ENCODE peak calls at places on chromosomes 6 and 20, in six cellular contexts. One of them, this sample, is unnamed.

GRCh38 chr6:13729891-13730290 is 18.3 kb upstream of the RANBP9 start:
- DNase-seq in A549: no peak
- DNase-seq in IMR-90: peak; percentile 79
- DNase-seq in K562: no peak
- DNase-seq in SK-N-SH: no peak
- DNase-seq in HepG2: no peak
- DNase-seq in this sample: no peak

GRCh38 chr20:32961956-32962517 is 42.2 kb downstream of the SUN5 start:
- DNase-seq in HepG2: no peak
- DNase-seq in IMR-90: no peak
- DNase-seq in K562: no peak
- DNase-seq in SK-N-SH: peak; percentile 3
- DNase-seq in A549: no peak
- DNase-seq in this sample: no peak

GRCh38 chr20:56755201-56755600 is 126.1 kb downstream of the TFAP2C start:
- DNase-seq in IMR-90: no peak
- DNase-seq in K562: no peak
- DNase-seq in SK-N-SH: no peak
- DNase-seq in HepG2: no peak
- DNase-seq in A549: no peak
- DNase-seq in this sample: no peak

GRCh38 chr6:26217714-26218075 is 130.5 kb downstream of the HFE start:
- DNase-seq in A549: no peak
- DNase-seq in K562: peak; percentile 66
- DNase-seq in SK-N-SH: no peak
- DNase-seq in HepG2: no peak
- DNase-seq in IMR-90: no peak
- DNase-seq in this sample: no peak

GRCh38 chr6:130994319-130995097 is 68.5 kb downstream of the EPB41L2 start:
- DNase-seq in HepG2: no peak
- DNase-seq in SK-N-SH: no peak
- DNase-seq in A549: no peak
- DNase-seq in IMR-90: no peak
- DNase-seq in K562: peak; percentile 47
- DNase-seq in this sample: no peak

GRCh38 chr6:152952866-152953509 is 29.9 kb downstream of the FBXO5 start:
- DNase-seq in IMR-90: peak; percentile 63
- DNase-seq in SK-N-SH: peak; percentile 45
- DNase-seq in K562: peak; percentile 60
- DNase-seq in A549: peak; percentile 15
- DNase-seq in HepG2: peak; percentile 50
- DNase-seq in this sample: no peak

GRCh38 chr6:56482525-56482924 is 160.2 kb downstream of the DST start:
- DNase-seq in IMR-90: no peak
- DNase-seq in SK-N-SH: no peak
- DNase-seq in K562: no peak
- DNase-seq in HepG2: peak; percentile 90
- DNase-seq in A549: no peak
- DNase-seq in this sample: no peak

GRCh38 chr6:134111062-134111677 is 58.7 kb upstream of the SLC2A12 start:
- DNase-seq in SK-N-SH: peak; percentile 64
- DNase-seq in A549: peak; percentile 53
- DNase-seq in HepG2: peak; percentile 82
- DNase-seq in K562: peak; percentile 83
- DNase-seq in IMR-90: peak; percentile 68
- DNase-seq in this sample: no peak

GRCh38 chr6:157317129-157317814 is 6.0 kb downstream of the TMEM242 start:
- DNase-seq in SK-N-SH: no peak
- DNase-seq in A549: peak; percentile 76
- DNase-seq in IMR-90: peak; percentile 92
- DNase-seq in K562: peak; percentile 94
- DNase-seq in HepG2: peak; percentile 48
- DNase-seq in this sample: no peak

GRCh38 chr6:107607109-107607508 is 117.2 kb downstream of the SOBP start:
- DNase-seq in SK-N-SH: no peak
- DNase-seq in K562: no peak
- DNase-seq in A549: no peak
- DNase-seq in IMR-90: no peak
- DNase-seq in HepG2: peak; percentile 22
- DNase-seq in this sample: no peak

GRCh38 chr6:14876778-14877613 is 368.9 kb upstream of the JARID2 start:
- DNase-seq in HepG2: no peak
- DNase-seq in IMR-90: peak; percentile 94
- DNase-seq in A549: no peak
- DNase-seq in K562: no peak
- DNase-seq in SK-N-SH: no peak
- DNase-seq in this sample: peak; percentile 95

GRCh38 chr6:135102191-135102590 is 47.6 kb upstream of the HBS1L start:
- DNase-seq in A549: no peak
- DNase-seq in HepG2: no peak
- DNase-seq in IMR-90: no peak
- DNase-seq in SK-N-SH: no peak
- DNase-seq in K562: no peak
- DNase-seq in this sample: no peak

GRCh38 chr6:51339728-51340127 is 521.1 kb downstream of the TFAP2B start:
- DNase-seq in IMR-90: no peak
- DNase-seq in HepG2: no peak
- DNase-seq in K562: no peak
- DNase-seq in A549: no peak
- DNase-seq in SK-N-SH: no peak
- DNase-seq in this sample: no peak

DNA sequence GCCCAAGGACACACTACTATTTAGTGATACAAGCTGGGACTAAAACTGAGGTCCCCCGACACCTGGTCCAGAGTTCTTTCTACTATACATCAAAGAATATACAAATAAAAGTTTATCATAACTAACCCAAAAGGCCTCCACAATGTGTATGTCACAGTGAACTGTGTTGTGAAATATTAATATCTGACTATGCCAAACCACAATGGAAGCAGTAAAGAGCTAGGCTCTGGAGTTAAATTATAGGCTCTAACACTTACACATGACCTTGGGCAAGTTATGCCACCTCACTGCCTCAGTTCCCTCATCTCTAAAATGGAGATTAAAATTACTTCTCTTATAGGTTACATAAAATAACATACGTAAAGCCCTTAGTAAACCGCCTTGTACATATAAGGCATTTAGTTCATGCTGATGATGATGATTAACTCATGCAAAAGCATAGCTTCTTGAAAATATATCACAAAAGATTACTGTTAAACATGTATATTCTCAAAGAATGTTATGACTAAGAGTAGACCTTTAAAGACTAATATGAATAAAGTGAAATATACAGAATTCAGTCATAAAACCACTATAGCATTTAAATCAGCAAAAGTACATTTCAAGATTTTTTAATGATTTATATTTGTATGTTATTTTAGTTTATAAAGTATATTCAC is 5.7 kb downstream of the SUPT3H start:
- DNase-seq in A549: no peak
- DNase-seq in IMR-90: peak; percentile 37
- DNase-seq in SK-N-SH: no peak
- DNase-seq in HepG2: no peak
- DNase-seq in K562: no peak
- DNase-seq in this sample: no peak
- TF ChIP-seq SMC3 in A549: no peak
- TF ChIP-seq SMC3 in IMR-90: no peak
- TF ChIP-seq SMC3 in SK-N-SH: no peak
- TF ChIP-seq SMC3 in HepG2: no peak
- TF ChIP-seq SMC3 in K562: no peak
- TF ChIP-seq SMC3 in this sample: no peak

GRCh38 chr6:10403385-10404106 is 11.3 kb downstream of the TFAP2A start:
- DNase-seq in HepG2: no peak
- DNase-seq in IMR-90: peak; percentile 85
- DNase-seq in SK-N-SH: no peak
- DNase-seq in A549: peak; percentile 64
- DNase-seq in K562: no peak
- DNase-seq in this sample: no peak

GRCh38 chr6:10404107-10404798 is 10.6 kb downstream of the TFAP2A start:
- DNase-seq in IMR-90: peak; percentile 90
- DNase-seq in HepG2: no peak
- DNase-seq in SK-N-SH: peak; percentile 99
- DNase-seq in K562: peak; percentile 99
- DNase-seq in A549: peak; percentile 79
- DNase-seq in this sample: peak; percentile 79

GRCh38 chr6:10402648-10403311 is 12.1 kb downstream of the TFAP2A start:
- DNase-seq in IMR-90: no peak
- DNase-seq in HepG2: no peak
- DNase-seq in A549: no peak
- DNase-seq in SK-N-SH: no peak
- DNase-seq in K562: peak; percentile 68
- DNase-seq in this sample: no peak

GRCh38 chr6:10406556-10406955 is 8.3 kb downstream of the TFAP2A start:
- DNase-seq in SK-N-SH: no peak
- DNase-seq in K562: no peak
- DNase-seq in IMR-90: no peak
- DNase-seq in A549: no peak
- DNase-seq in HepG2: no peak
- DNase-seq in this sample: no peak

GRCh38 chr6:10404799-10405524 is 9.9 kb downstream of the TFAP2A start:
- DNase-seq in SK-N-SH: no peak
- DNase-seq in K562: peak; percentile 61
- DNase-seq in IMR-90: no peak
- DNase-seq in A549: no peak
- DNase-seq in HepG2: no peak
- DNase-seq in this sample: no peak
- TF ChIP-seq SMC3 in SK-N-SH: no peak
- TF ChIP-seq SMC3 in K562: no peak
- TF ChIP-seq SMC3 in IMR-90: no peak
- TF ChIP-seq SMC3 in A549: no peak
- TF ChIP-seq SMC3 in HepG2: no peak
- TF ChIP-seq SMC3 in this sample: no peak

DNA sequence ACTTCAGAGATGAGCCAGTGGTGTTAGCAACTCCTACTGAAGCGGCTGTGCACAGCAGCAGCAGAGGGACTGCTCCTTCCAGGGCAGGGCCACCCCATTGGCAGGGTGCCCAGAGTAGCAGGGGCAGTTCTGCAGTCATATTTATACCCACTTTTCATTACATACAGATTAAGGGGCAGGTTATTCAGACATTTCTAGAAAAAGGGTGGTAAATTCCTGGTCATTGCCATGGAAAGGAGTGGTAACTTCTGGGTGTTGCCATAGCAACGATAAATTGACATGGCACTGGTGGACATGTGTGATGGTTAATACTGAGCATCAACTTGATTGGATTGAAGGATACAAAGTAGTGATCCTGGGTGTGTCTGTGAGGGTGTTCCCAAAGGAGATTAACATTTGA is 45.0 kb downstream of the IYD start:
- DNase-seq in HepG2: no peak
- DNase-seq in K562: no peak
- DNase-seq in IMR-90: no peak
- DNase-seq in A549: no peak
- DNase-seq in SK-N-SH: no peak
- DNase-seq in this sample: no peak
- TF ChIP-seq SMC3 in HepG2: no peak
- TF ChIP-seq SMC3 in K562: no peak
- TF ChIP-seq SMC3 in IMR-90: no peak
- TF ChIP-seq SMC3 in A549: no peak
- TF ChIP-seq SMC3 in SK-N-SH: no peak
- TF ChIP-seq SMC3 in this sample: no peak

DNA sequence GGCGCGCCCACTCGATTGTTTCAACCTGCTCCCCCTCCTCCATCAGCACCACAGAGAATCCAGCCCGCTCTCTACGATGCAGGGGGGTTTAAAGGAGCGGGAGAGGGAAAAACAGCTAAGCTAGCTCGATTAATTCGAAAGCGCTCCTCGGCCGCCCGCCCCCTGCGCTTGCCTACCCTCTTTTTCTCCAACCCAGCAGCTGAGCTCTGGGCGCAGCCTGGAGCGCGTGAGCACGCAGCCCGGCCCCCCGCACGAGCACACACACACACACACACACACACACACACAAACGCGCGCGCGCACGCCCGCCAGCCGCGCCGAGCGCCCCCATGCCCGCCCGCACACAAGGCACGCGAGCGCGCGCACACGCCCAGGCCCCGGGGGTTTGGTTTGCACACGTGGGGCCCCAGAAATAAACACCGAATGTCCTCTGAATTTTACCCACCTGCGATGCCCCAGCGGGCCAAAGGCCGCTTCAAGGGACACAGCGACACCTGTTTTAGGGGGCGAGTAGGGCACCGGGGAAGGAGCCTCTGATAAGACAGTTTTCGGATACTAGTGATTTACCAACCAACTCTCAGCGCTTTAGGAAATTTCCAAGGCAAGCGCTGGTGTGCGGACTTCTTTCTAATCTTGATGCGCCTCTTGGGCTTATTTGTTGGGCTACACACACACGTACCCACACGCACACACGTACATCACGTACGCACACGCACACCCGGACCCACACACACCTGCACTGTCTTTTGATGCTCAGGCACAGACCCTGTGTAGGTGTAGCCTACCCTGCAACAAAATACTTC is 787 bp upstream of the NRN1 start:
- DNase-seq in IMR-90: no peak
- DNase-seq in SK-N-SH: peak; percentile 68
- DNase-seq in A549: no peak
- DNase-seq in HepG2: no peak
- DNase-seq in K562: no peak
- DNase-seq in this sample: no peak
- TF ChIP-seq SMC3 in IMR-90: no peak
- TF ChIP-seq SMC3 in SK-N-SH: no peak
- TF ChIP-seq SMC3 in A549: no peak
- TF ChIP-seq SMC3 in HepG2: no peak
- TF ChIP-seq SMC3 in K562: no peak
- TF ChIP-seq SMC3 in this sample: no peak

DNA sequence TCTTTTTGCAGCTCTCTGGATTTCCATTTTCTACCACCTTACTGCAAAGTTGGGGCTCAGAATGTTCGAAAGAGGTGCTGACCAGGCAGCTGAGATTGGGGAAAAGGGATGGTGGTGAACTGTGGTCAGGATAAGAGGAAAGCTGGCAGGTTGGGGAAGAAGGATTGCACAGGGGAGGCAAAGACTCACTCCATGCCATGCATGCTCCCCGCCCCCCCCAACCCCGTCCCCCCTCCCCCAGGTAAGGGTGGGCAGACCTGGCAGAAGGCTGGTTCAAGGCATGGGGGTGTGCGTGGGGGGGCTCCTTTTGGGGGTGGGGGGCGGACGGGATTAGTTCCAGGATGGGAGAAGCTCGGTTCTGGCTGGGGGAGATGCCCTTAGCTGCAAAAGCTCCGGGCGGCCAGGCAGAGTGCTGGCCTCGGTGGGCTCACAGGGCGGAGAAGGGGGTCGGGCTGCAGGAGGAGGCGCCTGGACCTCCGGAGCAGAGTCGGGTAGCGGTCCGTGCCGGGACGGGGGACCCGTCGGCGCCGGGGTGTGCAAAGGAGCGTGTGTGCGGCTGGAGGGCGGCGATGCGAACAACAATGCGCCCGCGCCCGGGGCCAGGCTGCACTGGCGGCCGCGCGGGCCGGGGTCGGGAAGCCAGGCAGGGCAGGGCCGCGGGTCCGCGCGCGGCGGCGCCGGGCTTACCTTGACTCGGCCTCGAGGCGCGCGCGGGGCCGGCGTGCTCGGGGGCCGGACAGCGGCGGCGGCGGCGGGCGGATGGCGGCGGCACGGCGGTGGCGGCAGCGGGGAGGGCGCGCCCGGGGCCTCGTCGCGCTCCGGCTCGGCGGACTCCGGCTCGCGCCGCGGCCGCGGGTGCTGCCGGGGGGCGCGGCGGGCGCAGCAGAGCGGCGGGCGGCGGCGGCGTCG is 844 bp downstream of the ADNP start:
- DNase-seq in A549: no peak
- DNase-seq in SK-N-SH: peak; percentile 47
- DNase-seq in IMR-90: no peak
- DNase-seq in K562: peak; percentile 19
- DNase-seq in HepG2: no peak
- DNase-seq in this sample: no peak
- TF ChIP-seq SMC3 in A549: no peak
- TF ChIP-seq SMC3 in SK-N-SH: no peak
- TF ChIP-seq SMC3 in IMR-90: no peak
- TF ChIP-seq SMC3 in K562: no peak
- TF ChIP-seq SMC3 in HepG2: no peak
- TF ChIP-seq SMC3 in this sample: no peak

This sample was measured in GM12878.